ENCODE peak calls at places on chromosomes 3 and 15, in ten cellular contexts. I is LNCaP clone FGC, B is body of pancreas, W is mammary epithelial cell, A is tibial nerve, P is A549, F is fibroblast of lung, V is GM12878, Y is neural progenitor cell, Z is IMR-90. N is an unnamed sample.

GRCh38 chr15:70355275-70355795 is 257.6 kb upstream of the TLE3 start:
- DNase-seq in Y (no peak), P (no peak), F (no peak), V (no peak), I (no peak), Z (no peak), W (no peak), A (no peak), B (no peak), N (no peak)

GRCh38 chr15:79505956-79506355 is 73.8 kb downstream of the MINAR1 start:
- DNase-seq in B (no peak), P (no peak), W (no peak), F (no peak), Y (no peak), V (no peak), I (no peak), A (no peak), Z (no peak), N (no peak)

GRCh38 chr15:90956551-90957104 is 1.9 kb downstream of the RCCD1 start:
- DNase-seq in Y (peak), P (peak), W (peak), V (no peak), B (peak), F (peak), I (no peak), A (peak), Z (peak), N (peak)

GRCh38 chr3:17394541-17395179 is 347.8 kb downstream of the TBC1D5 start:
- DNase-seq in I (no peak), P (no peak), W (no peak), A (no peak), V (no peak), Y (no peak), B (no peak), Z (no peak), F (no peak), N (no peak)

GRCh38 chr3:130709671-130710070 is 37.0 kb downstream of the PIK3R4 start:
- DNase-seq in Z (no peak), W (no peak), Y (no peak), B (no peak), F (no peak), P (no peak), V (no peak), A (no peak), I (no peak), N (no peak)

GRCh38 chr15:92907229-92907628 is 7.1 kb downstream of the CHD2 start:
- DNase-seq in Y (no peak), W (peak), A (no peak), Z (no peak), P (no peak), B (no peak), I (no peak), V (no peak), F (no peak), N (no peak)

GRCh38 chr3:41933154-41933676 is 28.7 kb downstream of the ULK4 start:
- DNase-seq in Y (no peak), P (no peak), B (no peak), I (peak), A (no peak), Z (peak), W (peak), V (no peak), F (peak), N (peak)

GRCh38 chr15:70741677-70742293 is 21.6 kb downstream of the UACA start:
- DNase-seq in I (no peak), B (no peak), Z (peak), P (peak), V (no peak), Y (no peak), A (no peak), W (peak), F (peak), N (peak)

GRCh38 chr3:72232777-72233176 is 447.8 kb upstream of the PROK2 start:
- DNase-seq in I (no peak), F (no peak), P (no peak), V (no peak), B (no peak), A (no peak), W (no peak), Y (no peak), Z (no peak), N (no peak)

GRCh38 chr3:129824926-129825541 is 68.5 kb downstream of the TMCC1 start:
- DNase-seq in W (peak), A (no peak), I (peak), P (peak), Z (peak), Y (peak), F (peak), B (peak), V (peak), N (peak)

GRCh38 chr3:8625991-8626390 is 18.6 kb downstream of the SSUH2 start:
- DNase-seq in Y (no peak), B (no peak), P (no peak), V (no peak), A (no peak), I (no peak), W (peak), F (no peak), Z (peak), N (peak)

GRCh38 chr3:183503738-183504137 is 51.8 kb downstream of the KLHL6 start:
- DNase-seq in Y (peak), V (no peak), W (no peak), P (no peak), Z (no peak), A (no peak), B (no peak), I (no peak), F (no peak), N (no peak)

GRCh38 chr3:127339016-127339415 is 51.2 kb upstream of the PRR20G start:
- DNase-seq in Y (no peak), A (no peak), I (no peak), F (no peak), W (no peak), P (no peak), V (no peak), Z (no peak), B (no peak), N (no peak)

GRCh38 chr15:81914734-81915234 is 131.0 kb downstream of the MEX3B start:
- DNase-seq in I (no peak), A (no peak), P (no peak), Z (no peak), F (peak), W (no peak), Y (no peak), V (no peak), B (peak), N (no peak)

GRCh38 chr15:66766282-66767228 is 64.5 kb downstream of the SMAD6 start:
- DNase-seq in I (no peak), Y (no peak), B (no peak), P (peak), Z (peak), A (no peak), W (peak), V (no peak), F (peak), N (peak)
- H3K4me3 ChIP-seq in I (no peak), Y (no peak), B (no peak), P (peak), Z (no peak), A (no peak), W (no peak), V (no peak), F (no peak), N (no peak)

DNA sequence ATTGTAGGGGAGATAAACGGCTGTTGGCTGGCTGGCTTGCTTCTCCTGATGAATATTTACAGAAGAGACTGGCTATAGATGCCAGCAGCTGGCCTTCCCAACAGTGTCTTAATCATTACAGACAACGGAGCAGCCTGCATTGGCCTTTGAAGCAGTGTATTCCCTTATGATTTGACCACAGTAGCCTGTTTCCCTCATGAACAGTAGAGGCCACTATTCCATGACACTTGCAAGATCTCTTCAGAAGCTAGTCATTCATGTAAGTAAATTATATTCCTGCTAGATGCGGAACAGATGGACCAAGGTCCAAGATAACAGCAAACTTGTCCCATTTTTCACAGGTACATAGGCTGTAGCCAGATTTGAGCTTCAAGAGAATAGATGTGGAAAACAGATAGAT is 47.3 kb downstream of the TMCO5A start:
- DNase-seq in Z (peak), B (no peak), Y (peak), A (no peak), I (no peak), W (peak), P (no peak), V (no peak), F (peak), N (peak)
- TF ChIP-seq CTCF in Z (peak), B (no peak), Y (peak), A (peak), I (peak), W (peak), P (peak), V (no peak), F (peak), N (peak)

DNA sequence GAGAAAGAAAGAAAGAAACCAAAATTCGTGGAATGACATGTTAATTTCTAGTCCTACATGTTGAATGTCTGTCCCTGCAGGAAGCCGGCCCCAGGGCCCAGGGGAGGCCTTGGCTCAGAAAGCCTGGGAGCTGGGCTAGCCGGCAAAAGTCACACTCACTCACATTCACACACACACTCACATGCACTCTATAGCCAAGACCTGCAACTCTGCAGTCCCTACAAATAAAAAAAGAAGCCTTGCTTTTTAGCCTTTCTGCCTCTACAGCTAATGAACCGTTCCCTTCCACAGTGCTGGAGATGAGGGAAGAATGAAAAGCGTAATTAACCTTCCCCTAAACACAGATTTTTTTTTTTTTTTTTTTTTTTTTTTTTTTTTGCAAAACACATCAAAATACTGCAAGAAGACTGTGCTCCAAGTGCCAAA is 4.4 kb downstream of the MECOM start:
- DNase-seq in A (no peak), W (no peak), Y (peak), F (peak), P (no peak), I (no peak), V (no peak), Z (no peak), B (peak), N (peak)
- H3K4me3 ChIP-seq in A (peak), W (no peak), Y (peak), F (peak), P (no peak), I (no peak), V (no peak), Z (no peak), B (no peak), N (peak)

GRCh38 chr3:56467108-56467507 is 1.2 kb downstream of the ERC2 start:
- DNase-seq in W (peak), A (peak), B (peak), Y (peak), V (no peak), I (peak), Z (peak), F (peak), P (peak), N (peak)

GRCh38 chr3:56469141-56469540 is 874 bp upstream of the ERC2 start:
- DNase-seq in B (no peak), I (no peak), Y (no peak), P (no peak), F (no peak), A (no peak), Z (no peak), W (no peak), V (no peak), N (no peak)

GRCh38 chr3:56471771-56472170 is 3.5 kb upstream of the ERC2 start:
- DNase-seq in P (no peak), A (no peak), F (no peak), V (no peak), B (peak), Y (no peak), I (no peak), W (no peak), Z (no peak), N (no peak)

GRCh38 chr3:56467801-56468183 is 475 bp downstream of the ERC2 start:
- DNase-seq in Y (peak), A (no peak), V (no peak), W (no peak), F (no peak), I (no peak), Z (no peak), B (peak), P (no peak), N (no peak)

DNA sequence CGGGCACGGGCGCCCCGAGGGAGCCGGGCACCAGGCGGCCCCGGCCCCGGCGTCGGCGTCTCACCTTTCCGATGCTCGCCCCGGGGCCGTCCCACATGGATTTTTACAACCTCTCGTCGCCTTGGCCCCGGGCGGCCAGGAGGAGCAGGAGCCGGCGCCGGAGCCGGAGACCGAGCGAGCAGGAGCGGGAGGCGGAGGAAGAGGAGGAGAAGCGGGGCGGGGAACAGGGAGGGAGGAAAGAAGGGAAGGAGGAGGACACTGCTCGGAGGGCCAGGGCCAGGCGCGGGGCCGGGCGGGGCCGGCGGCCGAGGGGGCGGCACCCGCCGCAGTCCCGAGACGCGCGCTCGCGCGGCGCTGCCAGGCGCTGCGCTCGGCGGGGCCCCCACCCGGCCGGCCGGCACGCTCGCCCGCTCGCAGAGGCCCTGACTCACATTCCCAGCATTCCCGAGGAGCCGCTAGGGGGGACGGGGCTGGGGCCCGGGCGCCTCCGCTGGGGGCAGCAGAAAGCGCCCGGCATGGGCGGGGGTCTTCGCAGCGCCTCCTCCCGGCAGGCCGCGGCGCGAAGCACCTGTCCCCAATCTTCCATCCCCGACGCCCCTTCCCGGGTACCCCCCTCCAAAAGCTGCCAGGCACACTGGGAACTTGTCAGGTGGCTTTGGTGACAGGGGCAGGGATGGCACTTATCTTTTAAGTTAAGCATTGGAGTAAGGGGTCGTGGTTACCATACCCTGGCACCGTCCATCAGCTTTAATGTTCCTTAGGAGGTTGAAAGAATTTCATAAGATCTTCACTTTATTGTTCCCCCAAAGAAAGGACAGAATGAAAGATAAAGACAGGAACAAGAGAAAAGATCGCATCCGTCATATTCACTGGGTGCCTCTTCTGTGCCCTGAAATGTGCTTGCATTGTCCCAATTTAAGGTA is at the start of gene ERC2:
- DNase-seq in P (peak), F (peak), V (no peak), A (no peak), Z (no peak), W (peak), B (peak), I (peak), Y (peak), N (peak)
- TF ChIP-seq CTCF in P (peak), F (peak), V (no peak), A (no peak), Z (no peak), W (no peak), B (no peak), I (peak), Y (peak), N (no peak)

GRCh38 chr3:196969001-196969659 is 497 bp upstream of the PIGZ start:
- DNase-seq in A (no peak), I (no peak), P (no peak), V (no peak), Z (no peak), F (no peak), W (peak), B (peak), Y (peak), N (peak)

GRCh38 chr3:196967412-196968232 is 1.0 kb downstream of the PIGZ start:
- DNase-seq in P (no peak), B (no peak), Y (peak), V (no peak), I (no peak), W (no peak), A (no peak), F (no peak), Z (no peak), N (no peak)

GRCh38 chr3:196969660-196970546 is 1.3 kb upstream of the PIGZ start:
- DNase-seq in A (no peak), F (peak), B (peak), Z (peak), P (peak), I (no peak), Y (peak), V (no peak), W (peak), N (peak)

GRCh38 chr3:196966526-196967401 is 1.9 kb downstream of the PIGZ start:
- DNase-seq in Y (peak), W (no peak), P (no peak), I (no peak), F (peak), V (no peak), A (no peak), Z (no peak), B (no peak), N (no peak)

DNA sequence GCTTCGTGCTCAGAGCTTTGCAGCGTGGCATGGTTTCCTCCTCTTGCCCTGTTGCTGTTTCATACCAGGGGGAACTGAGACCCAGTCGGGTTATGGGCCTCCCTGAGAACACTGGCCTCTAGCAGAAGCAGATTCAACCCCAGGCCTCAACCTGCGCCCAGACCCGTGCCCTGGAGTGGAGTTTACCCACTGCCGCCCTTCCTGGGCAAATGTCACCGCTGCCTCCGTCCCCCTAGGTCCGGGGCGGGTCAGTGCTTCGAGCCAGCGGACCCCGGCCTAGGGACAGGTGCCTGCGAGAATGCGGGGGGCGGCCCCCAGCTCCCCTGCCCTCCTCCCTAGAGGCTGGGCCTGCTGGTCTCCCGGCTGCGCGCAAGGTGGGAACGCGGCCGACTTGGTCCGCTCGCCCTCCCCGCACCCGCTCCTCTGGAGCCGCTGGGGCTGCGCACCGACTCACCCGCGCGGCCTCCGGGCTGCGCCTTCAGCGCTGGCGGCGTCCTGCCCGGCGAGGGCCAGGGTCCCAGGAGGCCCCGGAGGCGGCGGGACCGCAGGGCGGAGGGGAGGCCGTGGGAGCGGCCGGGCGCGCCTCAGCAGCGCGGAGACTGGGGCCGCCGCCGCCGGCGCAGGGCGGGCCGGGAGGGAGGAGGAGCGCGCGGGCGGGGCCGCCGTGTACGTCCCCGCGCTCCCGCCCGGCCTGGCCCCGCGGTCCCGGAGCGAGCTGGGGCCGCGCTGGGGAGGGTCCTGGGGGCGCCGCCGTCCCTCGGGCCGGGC is at the start of gene PIGZ:
- DNase-seq in B (peak), P (no peak), I (no peak), V (no peak), Y (peak), F (no peak), Z (no peak), A (no peak), W (peak), N (peak)
- H3K4me3 ChIP-seq in B (peak), P (peak), I (peak), V (peak), Y (peak), F (peak), Z (peak), A (peak), W (peak), N (peak)

GRCh38 chr3:155854147-155854940 is at the start of gene SLC33A1:
- DNase-seq in V (peak), Y (peak), B (peak), Z (peak), W (peak), A (peak), I (peak), P (peak), F (peak), N (peak)

GRCh38 chr3:155847993-155848392 is 6.2 kb downstream of the SLC33A1 start:
- DNase-seq in A (no peak), V (no peak), P (no peak), Y (no peak), I (no peak), F (no peak), W (no peak), B (no peak), Z (no peak), N (no peak)

DNA sequence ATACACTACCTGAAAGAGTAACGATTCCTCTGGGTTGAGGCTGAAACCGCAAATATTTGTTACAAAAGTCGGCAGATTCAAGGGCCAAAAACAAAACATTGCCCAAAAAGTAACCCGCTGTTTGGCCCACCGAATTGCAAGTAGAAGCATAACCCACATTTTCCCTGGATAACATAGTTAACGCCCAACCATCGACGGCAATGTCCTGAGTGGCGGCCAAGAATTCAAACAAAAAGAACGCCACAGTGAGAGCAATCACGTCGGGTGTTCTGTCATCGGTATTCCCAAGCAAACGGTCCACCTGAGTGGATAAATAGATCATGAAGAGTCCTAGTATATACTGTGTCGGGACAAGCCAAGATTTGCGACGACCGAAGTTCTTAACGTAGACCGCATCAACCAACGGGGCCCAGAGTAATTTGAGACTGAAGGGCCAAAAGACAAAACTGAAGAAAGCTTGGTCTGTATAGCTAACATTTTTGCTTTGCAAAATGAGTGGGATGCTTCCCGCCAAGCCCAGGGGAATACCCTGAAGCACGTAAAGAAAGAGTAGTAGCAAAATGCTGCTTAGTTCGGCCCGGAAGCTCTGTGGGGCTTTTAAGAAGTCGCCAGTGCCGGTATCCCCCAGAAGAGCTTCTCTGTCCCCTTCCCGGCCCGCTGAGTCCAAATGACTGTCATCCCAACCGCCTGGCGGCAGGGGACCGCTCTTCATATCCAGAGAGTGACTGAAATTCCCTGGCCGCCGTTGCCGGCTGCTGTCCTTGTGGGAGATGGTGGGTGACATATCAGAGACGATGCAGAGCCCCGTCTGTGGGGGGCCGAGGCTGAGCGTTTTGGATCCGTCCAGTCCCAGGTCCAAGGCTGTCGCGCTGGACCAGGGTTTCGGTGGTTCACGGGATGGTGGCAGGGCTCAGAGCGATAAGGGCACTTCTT is 747 bp downstream of the SLC33A1 start:
- DNase-seq in F (peak), B (peak), P (peak), I (no peak), W (no peak), Y (peak), A (peak), V (no peak), Z (peak), N (peak)
- TF ChIP-seq CTCF in F (no peak), B (no peak), P (no peak), I (peak), W (peak), Y (peak), A (no peak), V (no peak), Z (no peak), N (peak)

GRCh38 chr15:86060614-86061125 is 19.0 kb upstream of the AGBL1 start:
- DNase-seq in B (peak), I (no peak), Z (no peak), V (no peak), W (no peak), F (no peak), P (no peak), A (peak), Y (no peak), N (no peak)
- H3K4me3 ChIP-seq in B (no peak), I (no peak), Z (no peak), V (no peak), W (no peak), F (no peak), P (no peak), A (no peak), Y (no peak), N (no peak)

GRCh38 chr15:23866832-23867231 is 179.7 kb upstream of the NDN start:
- DNase-seq in F (peak), P (peak), V (no peak), A (no peak), Y (peak), B (peak), Z (no peak), I (peak), W (no peak), N (no peak)
- TF ChIP-seq CTCF in F (peak), P (peak), V (no peak), A (no peak), Y (peak), B (peak), Z (peak), I (peak), W (peak), N (no peak)

N was measured in cardiac fibroblast.